ENCODE peak calls at places on chromosomes 2 and 18, in eight cellular contexts. B is stimulated activated CD8-positive, alpha-beta memory T cell treated with anti-CD3 and anti-CD28 coated beads, Interleukin-7, amount 100 ng/mL, for 4 hours; Y is left ventricle myocardium inferior; J is A172; P is ureter; R is pons; M is GM23248; D is CD8-positive, alpha-beta T cell. Q is an unnamed sample.

GRCh38 chr2:1829831-1830230 is 85.5 kb upstream of the PXDN start:
- DNase-seq in B (no peak), Y (no peak), J (no peak), P (no peak), R (no peak), M (no peak), D (no peak), Q (no peak)

GRCh38 chr2:210553371-210553770 is 3.0 kb upstream of the CPS1 start:
- DNase-seq in B (no peak), Y (no peak), J (peak), P (no peak), R (no peak), M (no peak), D (no peak), Q (no peak)

GRCh38 chr2:121576263-121576662 is 45.6 kb downstream of the RNU4ATAC start:
- DNase-seq in B (no peak), Y (no peak), J (no peak), P (no peak), R (no peak), M (no peak), D (no peak), Q (no peak)

GRCh38 chr2:71995067-71995665 is 152.5 kb downstream of the CYP26B1 start:
- DNase-seq in B (no peak), Y (no peak), J (peak), P (no peak), R (no peak), M (peak), D (no peak), Q (no peak)

GRCh38 chr2:171991027-171991426 is 8.7 kb upstream of the METAP1D start:
- DNase-seq in B (no peak), Y (no peak), J (no peak), P (no peak), R (no peak), M (no peak), D (no peak), Q (no peak)

GRCh38 chr2:44769349-44770005 is 172.0 kb upstream of the SIX3 start:
- DNase-seq in B (no peak), Y (no peak), J (no peak), P (no peak), R (no peak), M (no peak), D (no peak), Q (no peak)

GRCh38 chr18:36299010-36299409 is 1.5 kb downstream of the FHOD3 start:
- DNase-seq in B (no peak), Y (no peak), J (no peak), P (no peak), R (no peak), M (no peak), D (no peak), Q (no peak)

GRCh38 chr2:48146552-48146951 is 240.3 kb upstream of the FBXO11 start:
- DNase-seq in B (no peak), Y (no peak), J (no peak), P (no peak), R (no peak), M (no peak), D (no peak), Q (no peak)

GRCh38 chr2:128028668-128029054 is 802 bp upstream of the SAP130 start:
- DNase-seq in B (no peak), Y (no peak), J (no peak), P (no peak), R (peak), M (peak), D (no peak), Q (peak)

GRCh38 chr2:190271783-190272456 is 47.7 kb downstream of the HIBCH start:
- DNase-seq in B (no peak), Y (no peak), J (no peak), P (no peak), R (no peak), M (no peak), D (no peak), Q (no peak)

GRCh38 chr18:45112682-45113081 is 432.0 kb downstream of the SETBP1 start:
- DNase-seq in B (no peak), Y (no peak), J (no peak), P (no peak), R (no peak), M (no peak), D (no peak), Q (no peak)

GRCh38 chr2:10267551-10268465 is 34.9 kb upstream of the HPCAL1 start:
- DNase-seq in B (no peak), Y (peak), J (no peak), P (no peak), R (no peak), M (no peak), D (no peak), Q (no peak)

GRCh38 chr2:177783835-177784448 is 288.6 kb downstream of the PDE11A start:
- DNase-seq in B (no peak), Y (no peak), J (no peak), P (no peak), R (no peak), M (peak), D (no peak), Q (peak)

GRCh38 chr2:235270951-235271350 is 222.9 kb upstream of the AGAP1 start:
- DNase-seq in B (peak), Y (no peak), J (peak), P (no peak), R (no peak), M (peak), D (no peak), Q (peak)

GRCh38 chr18:34773961-34774754 is 64.1 kb downstream of the DTNA start:
- DNase-seq in B (no peak), Y (peak), J (peak), P (peak), R (peak), M (peak), D (no peak), Q (no peak)